ENCODE peak calls at places on chromosomes 5 and 9, in seven cellular contexts. T, V, Y, D, M, U and N are unnamed samples.

GRCh38 chr9:87793292-87793691 is 67.4 kb downstream of the CTSL start:
- DNase-seq in T (no peak), V (peak; percentile 48), Y (no peak), D (peak; percentile 89), M (peak; percentile 65), U (peak; percentile 84), N (no peak)

GRCh38 chr5:122267195-122267594 is 44.8 kb upstream of the SNCAIP start:
- DNase-seq in T (no peak), V (no peak), Y (no peak), D (no peak), M (no peak), U (no peak), N (no peak)

GRCh38 chr5:116075117-116075910 is 9.5 kb upstream of the COMMD10 start:
- DNase-seq in T (no peak), V (no peak), Y (no peak), D (no peak), M (no peak), U (no peak), N (no peak)

GRCh38 chr9:123138156-123138555 is 104.7 kb downstream of the GPR21 start:
- DNase-seq in T (no peak), V (no peak), Y (no peak), D (no peak), M (no peak), U (no peak), N (no peak)

GRCh38 chr5:5317976-5318375 is 104.5 kb upstream of the ICE1 start:
- DNase-seq in T (no peak), V (no peak), Y (no peak), D (no peak), M (no peak), U (no peak), N (no peak)

GRCh38 chr9:33818832-33819500 is 2.0 kb downstream of the UBE2R2 start:
- DNase-seq in T (no peak), V (no peak), Y (peak; percentile 11), D (peak; percentile 30), M (no peak), U (no peak), N (no peak)

GRCh38 chr5:6736106-6736505 is 22.9 kb downstream of the TENT4A start:
- DNase-seq in T (no peak), V (no peak), Y (no peak), D (no peak), M (no peak), U (no peak), N (no peak)

GRCh38 chr5:66143473-66144073 is 527 bp upstream of the SREK1 start:
- DNase-seq in T (no peak), V (peak; percentile 8), Y (no peak), D (no peak), M (no peak), U (no peak), N (no peak)

GRCh38 chr9:107043886-107044285 is 180.9 kb downstream of the ZNF462 start:
- DNase-seq in T (peak; percentile 18), V (no peak), Y (no peak), D (no peak), M (no peak), U (no peak), N (no peak)

GRCh38 chr9:91954841-91955471 is 4.9 kb upstream of the ROR2 start:
- DNase-seq in T (no peak), V (peak; percentile 30), Y (peak; percentile 41), D (peak; percentile 76), M (peak; percentile 68), U (peak; percentile 19), N (peak; percentile 71)

GRCh38 chr9:123090198-123090896 is 56.9 kb downstream of the GPR21 start:
- DNase-seq in T (no peak), V (no peak), Y (no peak), D (peak; percentile 56), M (peak; percentile 10), U (no peak), N (no peak)

GRCh38 chr9:134260801-134261200 is 65.5 kb upstream of the RXRA start:
- DNase-seq in T (no peak), V (no peak), Y (no peak), D (no peak), M (no peak), U (no peak), N (no peak)

GRCh38 chr5:67844937-67845336 is 370.6 kb upstream of the PIK3R1 start:
- DNase-seq in T (no peak), V (no peak), Y (no peak), D (no peak), M (no peak), U (no peak), N (no peak)

GRCh38 chr9:89576404-89576824 is 28.4 kb upstream of the GADD45G start:
- DNase-seq in T (no peak), V (no peak), Y (peak; percentile 56), D (peak; percentile 67), M (no peak), U (no peak), N (no peak)

GRCh38 chr9:35948451-35948850 is 9.5 kb downstream of the OR2S2 start:
- DNase-seq in T (no peak), V (no peak), Y (no peak), D (peak; percentile 68), M (no peak), U (no peak), N (no peak)

GRCh38 chr9:35944173-35944572 is 13.8 kb downstream of the OR2S2 start:
- DNase-seq in T (no peak), V (no peak), Y (no peak), D (no peak), M (no peak), U (no peak), N (no peak)

GRCh38 chr9:35948901-35949318 is 9.0 kb downstream of the OR2S2 start:
- DNase-seq in T (no peak), V (no peak), Y (no peak), D (no peak), M (no peak), U (no peak), N (no peak)

GRCh38 chr9:35942286-35942685 is 15.7 kb downstream of the OR2S2 start:
- DNase-seq in T (no peak), V (no peak), Y (no peak), D (no peak), M (no peak), U (no peak), N (no peak)

GRCh38 chr9:35945341-35946018 is 12.5 kb downstream of the OR2S2 start:
- DNase-seq in T (peak; percentile 86), V (peak; percentile 86), Y (peak; percentile 53), D (peak; percentile 89), M (peak; percentile 63), U (peak; percentile 63), N (peak; percentile 83)
- H3K4me3 ChIP-seq in T (peak overlapping the region; percentile 7), V (peak overlapping the region; percentile 29), Y (peak overlapping the region; percentile 35), D (no peak overlapping the region), M (no peak overlapping the region), U (no peak overlapping the region), N (no peak overlapping the region)

DNA sequence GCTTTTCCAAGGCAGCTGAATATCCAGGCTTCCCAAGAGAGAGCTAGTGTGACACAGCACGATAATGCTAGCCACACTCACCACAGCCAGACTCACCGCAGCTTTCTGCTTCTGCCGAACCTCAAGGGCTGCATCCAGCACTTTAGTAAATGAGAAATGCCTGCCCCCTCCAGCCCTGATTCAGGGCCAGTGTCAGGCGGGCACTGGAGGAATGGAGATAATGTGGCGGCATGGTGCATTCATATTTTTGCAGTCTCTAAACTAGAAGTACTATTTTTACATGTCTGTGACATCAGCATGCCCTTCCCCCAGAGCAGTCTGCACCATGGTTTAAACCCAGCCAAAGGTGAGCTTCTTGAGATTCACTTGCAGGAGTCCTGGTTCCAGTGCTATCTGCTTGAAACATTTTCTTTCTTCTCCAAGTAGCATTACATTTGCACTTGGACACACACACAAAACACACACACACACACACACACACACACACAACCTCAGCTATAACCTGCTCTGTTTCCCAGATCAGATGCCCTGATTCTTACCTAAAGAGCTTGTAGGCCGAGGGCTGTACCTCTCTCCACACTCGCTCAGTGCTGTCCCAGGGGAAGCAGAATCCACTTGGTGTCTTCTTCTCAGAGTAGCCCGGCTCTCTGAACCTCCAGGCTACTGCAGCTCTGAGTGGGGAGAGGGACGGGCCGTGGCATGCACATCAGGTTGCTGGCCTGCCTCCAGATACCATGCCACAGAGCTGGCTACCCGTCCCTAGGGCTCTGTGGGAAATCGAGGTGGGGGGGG is at the start of gene FGF1:
- DNase-seq in T (peak; percentile 63), V (no peak), Y (no peak), D (no peak), M (no peak), U (no peak), N (no peak)
- H3K4me3 ChIP-seq in T (peak within 1 kb of the TSS; percentile 9), V (peak within 1 kb of the TSS; percentile 32), Y (no peak within 1 kb of the TSS), D (no peak within 1 kb of the TSS), M (no peak within 1 kb of the TSS), U (no peak within 1 kb of the TSS), N (no peak within 1 kb of the TSS)

GRCh38 chr9:131349881-131350563 is 43.9 kb upstream of the PRRC2B start:
- DNase-seq in T (peak; percentile 92), V (peak; percentile 94), Y (peak; percentile 91), D (peak; percentile 87), M (peak; percentile 65), U (peak; percentile 33), N (peak; percentile 93)

GRCh38 chr9:131347376-131348020 is 46.4 kb upstream of the PRRC2B start:
- DNase-seq in T (no peak), V (no peak), Y (no peak), D (no peak), M (no peak), U (no peak), N (no peak)

GRCh38 chr9:131348631-131349521 is 45.0 kb upstream of the PRRC2B start:
- DNase-seq in T (no peak), V (no peak), Y (no peak), D (no peak), M (no peak), U (no peak), N (no peak)

GRCh38 chr9:131346559-131346958 is 47.3 kb upstream of the PRRC2B start:
- DNase-seq in T (no peak), V (no peak), Y (no peak), D (no peak), M (no peak), U (no peak), N (no peak)

DNA sequence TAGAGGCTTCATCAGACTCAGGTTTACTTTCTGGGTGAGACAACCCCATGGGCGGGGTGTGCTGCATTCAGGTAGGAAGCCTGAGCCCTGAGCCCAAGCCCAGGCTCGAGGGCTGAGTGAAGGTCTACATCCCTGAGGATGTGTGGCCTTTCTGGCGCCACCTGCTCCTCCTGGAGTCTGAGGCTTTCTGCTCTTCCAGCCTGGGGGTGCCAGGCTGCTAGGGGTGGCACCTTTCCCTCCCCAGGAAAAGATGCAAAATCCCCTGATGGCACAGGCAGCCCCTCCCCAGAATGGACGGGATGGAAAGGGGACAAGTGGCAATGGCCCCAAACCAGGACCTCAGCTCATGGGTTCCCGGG is 44.4 kb upstream of the PRRC2B start:
- DNase-seq in T (no peak), V (no peak), Y (no peak), D (no peak), M (no peak), U (no peak), N (no peak)
- H3K4me3 ChIP-seq in T (no peak overlapping the region), V (no peak overlapping the region), Y (no peak overlapping the region), D (no peak overlapping the region), M (peak overlapping the region; percentile 55), U (no peak overlapping the region), N (no peak overlapping the region)

GRCh38 chr5:123471385-123471784 is 40.6 kb upstream of the CSNK1G3 start:
- DNase-seq in T (no peak), V (no peak), Y (no peak), D (no peak), M (no peak), U (no peak), N (no peak)

GRCh38 chr5:123476696-123477095 is 35.3 kb upstream of the CSNK1G3 start:
- DNase-seq in T (no peak), V (no peak), Y (no peak), D (peak; percentile 59), M (no peak), U (no peak), N (no peak)

GRCh38 chr5:123472150-123472549 is 39.8 kb upstream of the CSNK1G3 start:
- DNase-seq in T (no peak), V (no peak), Y (no peak), D (peak; percentile 28), M (no peak), U (no peak), N (no peak)

GRCh38 chr5:123474238-123474637 is 37.7 kb upstream of the CSNK1G3 start:
- DNase-seq in T (no peak), V (no peak), Y (no peak), D (no peak), M (no peak), U (no peak), N (no peak)
- H3K4me3 ChIP-seq in T (no peak overlapping the region), V (no peak overlapping the region), Y (no peak overlapping the region), D (no peak overlapping the region), M (no peak overlapping the region), U (no peak overlapping the region), N (no peak overlapping the region)